ENCODE peak calls at places on chromosomes 1 and 21, in eight cellular contexts. U, Y, B, R, L, Z, H and G are unnamed samples.

GRCh38 chr1:151972533-151973270 is 21.0 kb downstream of the S100A10 start:
- DNase-seq in U (no peak), Y (peak; percentile 89), B (no peak), R (peak; percentile 70), L (no peak), Z (no peak), H (peak; percentile 80), G (peak; percentile 85)

GRCh38 chr1:54334996-54335395 is 71.2 kb downstream of the SSBP3 start:
- DNase-seq in U (no peak), Y (peak; percentile 49), B (no peak), R (no peak), L (no peak), Z (no peak), H (no peak), G (peak; percentile 92)

GRCh38 chr1:57620589-57620988 is 196.7 kb upstream of the DAB1 start:
- DNase-seq in U (no peak), Y (no peak), B (no peak), R (peak; percentile 53), L (no peak), Z (no peak), H (no peak), G (no peak)

GRCh38 chr1:89978763-89979162 is 16.1 kb upstream of the ZNF326 start:
- DNase-seq in U (no peak), Y (peak; percentile 83), B (no peak), R (no peak), L (no peak), Z (no peak), H (no peak), G (peak; percentile 52)

GRCh38 chr1:44820328-44820944 is 12.1 kb downstream of the BTBD19 start:
- DNase-seq in U (peak; percentile 70), Y (no peak), B (no peak), R (no peak), L (no peak), Z (no peak), H (no peak), G (no peak)

GRCh38 chr1:5901150-5901549 is 91.1 kb downstream of the NPHP4 start:
- DNase-seq in U (no peak), Y (no peak), B (no peak), R (no peak), L (no peak), Z (no peak), H (no peak), G (peak; percentile 55)

GRCh38 chr1:117564227-117565082 is 41.4 kb upstream of the TENT5C start:
- DNase-seq in U (no peak), Y (no peak), B (no peak), R (no peak), L (no peak), Z (no peak), H (no peak), G (no peak)

GRCh38 chr1:3409737-3410434 is 44.6 kb upstream of the ARHGEF16 start:
- DNase-seq in U (peak; percentile 88), Y (peak; percentile 47), B (no peak), R (peak; percentile 56), L (peak; percentile 65), Z (no peak), H (no peak), G (peak; percentile 64)

GRCh38 chr21:39938086-39938611 is 70.9 kb downstream of the PCP4 start:
- DNase-seq in U (no peak), Y (no peak), B (no peak), R (no peak), L (peak; percentile 50), Z (no peak), H (no peak), G (no peak)

GRCh38 chr1:26280333-26281042 is 602 bp downstream of the SH3BGRL3 start:
- DNase-seq in U (peak; percentile 76), Y (peak; percentile 76), B (no peak), R (no peak), L (no peak), Z (no peak), H (no peak), G (no peak)

GRCh38 chr1:15047237-15047636 is 106.3 kb upstream of the TMEM51 start:
- DNase-seq in U (no peak), Y (no peak), B (no peak), R (no peak), L (no peak), Z (no peak), H (no peak), G (no peak)

GRCh38 chr1:223500560-223501425 is 107.6 kb downstream of the CCDC185 start:
- DNase-seq in U (peak; percentile 91), Y (peak; percentile 87), B (no peak), R (peak; percentile 46), L (no peak), Z (no peak), H (no peak), G (peak; percentile 83)

GRCh38 chr1:58627221-58627620 is 50.2 kb upstream of the TACSTD2 start:
- DNase-seq in U (no peak), Y (no peak), B (no peak), R (no peak), L (no peak), Z (no peak), H (no peak), G (no peak)

GRCh38 chr1:5599541-5599940 is 392.7 kb downstream of the NPHP4 start:
- DNase-seq in U (no peak), Y (no peak), B (no peak), R (no peak), L (no peak), Z (no peak), H (no peak), G (no peak)

GRCh38 chr1:243701872-243702271 is 148.2 kb downstream of the AKT3 start:
- DNase-seq in U (no peak), Y (no peak), B (no peak), R (no peak), L (no peak), Z (no peak), H (no peak), G (no peak)

GRCh38 chr1:226634156-226634588 is 85.6 kb downstream of the STUM start:
- DNase-seq in U (peak; percentile 91), Y (peak; percentile 61), B (peak; percentile 61), R (peak; percentile 87), L (peak; percentile 40), Z (peak; percentile 82), H (peak; percentile 86), G (peak; percentile 58)

GRCh38 chr1:114458208-114458777 is 52.7 kb downstream of the TRIM33 start:
- DNase-seq in U (no peak), Y (peak; percentile 84), B (no peak), R (no peak), L (no peak), Z (no peak), H (peak; percentile 64), G (peak; percentile 18)

GRCh38 chr1:53835491-53835890 is 2.6 kb downstream of the NDC1 start:
- DNase-seq in U (no peak), Y (peak; percentile 74), B (no peak), R (no peak), L (no peak), Z (no peak), H (no peak), G (no peak)